ENCODE peak calls at places on chromosomes 5 and 9, in six cellular contexts. P is endodermal cell, J is dorsolateral prefrontal cortex, W is fibroblast of mammary gland, C is SJSA1, S is astrocyte of the spinal cord. N is an unnamed sample.

GRCh38 chr9:99269429-99269828 is 47.3 kb downstream of the SEC61B start:
- DNase-seq in J (no peak), P (no peak), W (peak; percentile 89), S (peak; percentile 33), C (no peak), N (peak; percentile 22)

GRCh38 chr9:27460225-27461023 is 63.7 kb upstream of the IFNK start:
- DNase-seq in W (peak; percentile 54), J (no peak), P (no peak), C (no peak), S (no peak), N (no peak)

GRCh38 chr5:134145061-134145757 is 30.7 kb downstream of the TCF7 start:
- DNase-seq in C (peak; percentile 38), S (no peak), P (no peak), W (no peak), J (no peak), N (no peak)

GRCh38 chr5:171431251-171431777 is 11.9 kb downstream of the FGF18 start:
- DNase-seq in W (no peak), P (no peak), J (no peak), S (no peak), C (no peak), N (no peak)

GRCh38 chr5:150612405-150612804 is 28.1 kb upstream of the SYNPO start:
- DNase-seq in P (no peak), S (no peak), C (no peak), W (no peak), J (no peak), N (no peak)

GRCh38 chr5:33608476-33609026 is 167.8 kb downstream of the TARS1 start:
- DNase-seq in J (no peak), W (peak; percentile 54), P (peak; percentile 51), S (peak; percentile 14), C (no peak), N (no peak)

GRCh38 chr9:114824130-114824529 is 18.3 kb upstream of the TNFSF15 start:
- DNase-seq in S (peak; percentile 45), J (no peak), W (peak; percentile 78), C (no peak), P (no peak), N (peak; percentile 39)

GRCh38 chr9:37540634-37541033 is 35.5 kb downstream of the FBXO10 start:
- DNase-seq in S (no peak), J (no peak), W (no peak), C (no peak), P (no peak), N (no peak)

GRCh38 chr5:175743676-175744210 is 85.9 kb downstream of the HRH2 start:
- DNase-seq in J (no peak), C (peak; percentile 26), P (peak; percentile 68), W (no peak), S (no peak), N (no peak)

GRCh38 chr9:35518981-35519679 is 29.2 kb downstream of the RUSC2 start:
- DNase-seq in W (peak; percentile 38), J (no peak), P (no peak), C (no peak), S (peak; percentile 36), N (no peak)

GRCh38 chr5:159850192-159850573 is 66.1 kb upstream of the ADRA1B start:
- DNase-seq in W (peak; percentile 90), C (no peak), P (no peak), J (no peak), S (peak; percentile 82), N (no peak)

GRCh38 chr5:137058089-137058488 is 441.0 kb downstream of the SPOCK1 start:
- DNase-seq in J (no peak), P (no peak), W (no peak), C (no peak), S (no peak), N (no peak)

GRCh38 chr9:131240047-131240921 is 36.0 kb downstream of the FAM78A start:
- DNase-seq in J (no peak), S (peak; percentile 7), W (no peak), P (no peak), C (no peak), N (no peak)

GRCh38 chr5:39167973-39168345 is 51.4 kb downstream of the FYB1 start:
- DNase-seq in P (no peak), J (no peak), C (no peak), W (no peak), S (no peak), N (no peak)
- H3K4me3 ChIP-seq in P (no peak overlapping the region), J (no peak overlapping the region), C (no peak overlapping the region), W (no peak overlapping the region), S (no peak overlapping the region), N (no peak overlapping the region)

GRCh38 chr9:133126697-133127339 is 5.8 kb upstream of the RALGDS start:
- DNase-seq in J (no peak), C (no peak), P (no peak), S (no peak), W (peak; percentile 29), N (no peak)
- H3K4me3 ChIP-seq in J (peak overlapping the region; percentile 18), C (no peak overlapping the region), P (no peak overlapping the region), S (no peak overlapping the region), W (no peak overlapping the region), N (no peak overlapping the region)

DNA sequence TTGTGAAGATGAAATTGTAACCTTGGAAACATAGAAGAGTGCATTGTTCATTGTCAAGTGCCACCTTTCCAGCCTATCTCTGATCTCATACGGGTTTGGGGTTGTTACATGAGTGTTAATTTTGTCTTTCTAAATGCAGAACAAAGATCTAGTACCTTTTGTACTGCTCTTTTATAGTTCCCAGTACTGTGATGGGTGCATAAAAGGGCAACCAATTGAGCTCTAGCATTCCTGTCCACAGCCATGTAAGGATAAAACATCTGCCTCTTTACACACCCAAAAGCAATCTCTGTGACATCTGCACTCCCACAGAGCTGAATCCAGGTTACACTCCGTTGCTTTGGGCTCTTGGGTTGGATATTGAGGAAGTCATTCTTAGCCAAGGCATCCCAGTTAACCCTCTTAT is 255.2 kb downstream of the SGCD start:
- DNase-seq in P (no peak), J (no peak), C (no peak), W (no peak), S (no peak), N (no peak)
- H3K4me3 ChIP-seq in P (no peak overlapping the region), J (no peak overlapping the region), C (no peak overlapping the region), W (no peak overlapping the region), S (no peak overlapping the region), N (no peak overlapping the region)

GRCh38 chr9:95463145-95464060 is 53.4 kb downstream of the PTCH1 start:
- DNase-seq in J (no peak), W (no peak), C (no peak), S (no peak), P (no peak), N (no peak)
- H3K4me3 ChIP-seq in J (peak overlapping the region; percentile 44), W (peak overlapping the region; percentile 34), C (peak overlapping the region; percentile 14), S (peak overlapping the region; percentile 21), P (no peak overlapping the region), N (peak overlapping the region; percentile 24)

GRCh38 chr5:122493091-122493775 is 181.2 kb downstream of the SNCAIP start:
- DNase-seq in W (no peak), S (peak; percentile 38), P (peak; percentile 55), J (no peak), C (no peak), N (peak; percentile 8)
- H3K4me3 ChIP-seq in W (no peak overlapping the region), S (no peak overlapping the region), P (no peak overlapping the region), J (no peak overlapping the region), C (no peak overlapping the region), N (no peak overlapping the region)

DNA sequence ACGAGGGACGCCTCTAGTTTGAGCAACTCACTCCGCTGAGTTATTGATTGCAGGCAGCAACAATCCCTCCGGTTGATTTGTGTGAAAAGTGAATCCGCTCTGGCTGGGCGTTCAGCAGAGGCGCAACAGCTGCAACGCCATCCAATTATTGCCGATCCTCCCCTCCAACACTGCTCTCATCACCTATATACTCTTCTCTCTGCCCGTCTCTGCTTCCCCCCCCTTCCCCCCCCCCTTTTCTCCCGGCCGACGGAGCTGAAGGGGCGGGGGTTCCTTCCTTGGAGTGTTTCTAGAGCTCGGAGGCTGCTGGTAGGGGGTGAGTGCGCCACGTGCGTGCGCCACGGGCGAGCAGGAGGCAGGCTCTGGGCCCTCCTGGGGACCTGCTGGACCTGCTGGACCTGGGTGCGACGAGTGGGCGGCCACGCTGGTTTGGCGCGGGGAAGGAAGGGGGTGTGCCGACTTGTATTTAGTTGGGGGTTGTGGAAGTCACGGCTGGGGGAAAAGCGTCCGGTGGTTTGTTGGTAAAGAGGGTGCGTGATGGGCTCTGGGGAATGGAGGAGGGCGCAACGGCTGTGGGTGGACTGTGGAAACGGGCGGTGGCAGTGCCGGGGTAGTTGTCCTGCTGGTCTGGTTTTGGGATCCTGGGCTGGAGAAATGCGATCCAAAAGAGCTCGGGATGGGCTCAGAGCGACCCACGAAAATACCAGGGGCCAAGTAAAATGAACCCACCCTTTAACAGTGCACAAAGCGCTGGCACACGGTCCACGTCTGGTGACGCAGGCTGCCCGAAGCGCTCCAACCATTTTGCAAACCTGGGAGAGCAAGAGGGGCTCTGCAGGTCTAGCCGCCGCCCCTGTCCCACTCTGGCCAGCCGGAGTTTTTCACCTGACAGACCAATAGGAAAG is 6.4 kb upstream of the MEF2C start:
- DNase-seq in S (peak; percentile 62), J (peak; percentile 23), W (peak; percentile 34), C (peak; percentile 43), P (peak; percentile 79), N (no peak)
- H3K4me3 ChIP-seq in S (peak overlapping the region; percentile 65), J (peak overlapping the region; percentile 53), W (peak overlapping the region; percentile 68), C (peak overlapping the region; percentile 40), P (peak overlapping the region; percentile 77), N (peak overlapping the region; percentile 59)

GRCh38 chr5:98927988-98928801 is 612 bp downstream of the CHD1 start:
- DNase-seq in S (peak; percentile 68), W (peak; percentile 64), J (peak; percentile 33), P (peak; percentile 87), C (peak; percentile 80), N (no peak)
- H3K4me3 ChIP-seq in S (peak overlapping the region; percentile 78), W (peak overlapping the region; percentile 95), J (peak overlapping the region; percentile 90), P (peak overlapping the region; percentile 98), C (peak overlapping the region; percentile 78), N (peak overlapping the region; percentile 93)

GRCh38 chr9:128893354-128893753 is 11.4 kb downstream of the LRRC8A start:
- DNase-seq in C (no peak), J (no peak), P (no peak), S (no peak), W (no peak), N (no peak)
- H3K4me3 ChIP-seq in C (no peak overlapping the region), J (no peak overlapping the region), P (no peak overlapping the region), S (no peak overlapping the region), W (no peak overlapping the region), N (no peak overlapping the region)

GRCh38 chr9:100285080-100285479 is 67.7 kb downstream of the TEX10 start:
- DNase-seq in W (no peak), C (no peak), S (no peak), P (no peak), J (no peak), N (no peak)
- H3K4me3 ChIP-seq in W (no peak overlapping the region), C (no peak overlapping the region), S (no peak overlapping the region), P (no peak overlapping the region), J (no peak overlapping the region), N (no peak overlapping the region)

N was measured in astrocyte of the cerebellum.